ENCODE peak calls at places on chromosomes 5 and 9, in seven cellular contexts. Y is cardiac fibroblast, U is ascending aorta, A is neural progenitor cell, M is endothelial cell, E is fibroblast of pulmonary artery, J is mesothelial cell of epicardium. B is an unnamed sample.

GRCh38 chr5:174323878-174324281 is 278.4 kb downstream of the NSG2 start:
- DNase-seq in Y (peak), U (no peak), A (peak), M (peak), E (peak), J (no peak), B (peak)

GRCh38 chr5:149728303-149728702 is 1.8 kb upstream of the PPARGC1B start:
- DNase-seq in Y (no peak), U (no peak), A (peak), M (no peak), E (no peak), J (no peak), B (no peak)

GRCh38 chr5:132457371-132458225 is 33.0 kb downstream of the IRF1 start:
- DNase-seq in Y (peak), U (peak), A (no peak), M (no peak), E (peak), J (no peak), B (no peak)

GRCh38 chr9:127497656-127498290 is 46.5 kb downstream of the LRSAM1 start:
- DNase-seq in Y (no peak), U (no peak), A (no peak), M (no peak), E (no peak), J (no peak), B (no peak)

GRCh38 chr9:14209399-14209990 is 104.4 kb downstream of the NFIB start:
- DNase-seq in Y (no peak), U (no peak), A (no peak), M (no peak), E (no peak), J (no peak), B (no peak)

GRCh38 chr5:180153991-180154390 is 55.0 kb downstream of the RASGEF1C start:
- DNase-seq in Y (no peak), U (no peak), A (no peak), M (no peak), E (no peak), J (no peak), B (no peak)

GRCh38 chr5:124628721-124629596 is 117.5 kb downstream of the ZNF608 start:
- DNase-seq in Y (peak), U (no peak), A (no peak), M (no peak), E (peak), J (no peak), B (no peak)

GRCh38 chr5:168165977-168166376 is 125.5 kb upstream of the WWC1 start:
- DNase-seq in Y (no peak), U (no peak), A (no peak), M (no peak), E (no peak), J (no peak), B (no peak)

GRCh38 chr5:125897068-125897467 is 526.1 kb upstream of the GRAMD2B start:
- DNase-seq in Y (no peak), U (no peak), A (no peak), M (no peak), E (no peak), J (no peak), B (no peak)

GRCh38 chr5:17928571-17928970 is 294.3 kb downstream of the TAF11L14 start:
- DNase-seq in Y (no peak), U (peak), A (no peak), M (no peak), E (no peak), J (no peak), B (no peak)

GRCh38 chr5:132207783-132208182 is 19.9 kb downstream of the P4HA2 start:
- DNase-seq in Y (no peak), U (peak), A (peak), M (no peak), E (no peak), J (no peak), B (no peak)

GRCh38 chr5:167790462-167791260 is 500.8 kb upstream of the WWC1 start:
- DNase-seq in Y (peak), U (no peak), A (no peak), M (no peak), E (peak), J (no peak), B (no peak)

GRCh38 chr9:106691629-106692028 is 171.3 kb upstream of the ZNF462 start:
- DNase-seq in Y (no peak), U (no peak), A (no peak), M (no peak), E (no peak), J (no peak), B (no peak)

GRCh38 chr9:111601237-111602018 is 2.0 kb upstream of the PTGR1 start:
- DNase-seq in Y (peak), U (no peak), A (no peak), M (no peak), E (peak), J (no peak), B (no peak)

GRCh38 chr9:129027224-129027684 is 877 bp downstream of the SH3GLB2 start:
- DNase-seq in Y (no peak), U (no peak), A (no peak), M (no peak), E (no peak), J (no peak), B (no peak)

GRCh38 chr5:35089688-35090314 is 42.1 kb upstream of the AGXT2 start:
- DNase-seq in Y (peak), U (no peak), A (peak), M (peak), E (peak), J (no peak), B (peak)

GRCh38 chr9:107020040-107020530 is 157.1 kb downstream of the ZNF462 start:
- DNase-seq in Y (peak), U (no peak), A (peak), M (no peak), E (peak), J (no peak), B (no peak)

GRCh38 chr5:142700566-142700965 is 14.7 kb upstream of the FGF1 start:
- DNase-seq in Y (no peak), U (peak), A (no peak), M (no peak), E (no peak), J (no peak), B (no peak)

GRCh38 chr9:125700791-125701190 is 6.2 kb downstream of the MAPKAP1 start:
- DNase-seq in Y (no peak), U (no peak), A (no peak), M (no peak), E (no peak), J (no peak), B (no peak)

GRCh38 chr9:132795511-132796303 is 82.4 kb downstream of the AK8 start:
- DNase-seq in Y (no peak), U (no peak), A (no peak), M (no peak), E (no peak), J (no peak), B (no peak)

GRCh38 chr5:56569576-56569975 is 245.8 kb upstream of the MAP3K1 start:
- DNase-seq in Y (peak), U (no peak), A (no peak), M (no peak), E (peak), J (no peak), B (no peak)

DNA sequence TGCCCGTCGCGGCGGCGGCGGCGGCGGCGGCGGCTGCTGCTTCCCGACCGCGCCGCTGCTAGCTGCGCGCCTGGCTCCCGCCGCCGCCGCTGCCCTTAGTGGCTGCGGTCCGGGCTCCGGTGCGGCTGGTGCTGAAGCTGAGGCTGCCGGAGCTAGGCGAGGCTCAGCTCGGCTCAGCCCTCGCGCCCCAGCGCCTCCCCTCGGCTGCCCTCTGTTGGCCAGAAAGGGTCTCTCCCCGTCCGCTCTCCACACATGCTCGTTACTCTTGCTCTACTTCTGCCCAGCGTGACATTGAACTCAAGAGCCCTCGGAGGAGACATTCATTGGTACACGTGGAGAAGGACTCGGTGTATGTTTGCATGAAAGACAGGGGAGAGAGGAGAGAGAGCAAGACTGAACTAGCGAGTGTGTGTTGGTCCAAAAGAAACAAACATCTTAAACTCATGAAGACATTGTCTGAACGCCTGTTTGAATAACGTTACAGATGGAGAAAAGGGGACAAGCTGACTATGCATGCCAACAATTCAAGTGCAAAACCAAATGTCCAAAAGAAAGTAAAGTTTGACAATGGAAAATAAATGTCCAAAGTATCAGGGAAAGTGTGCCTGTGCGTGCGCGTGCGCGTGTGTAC is at the start of gene HCN1:
- DNase-seq in Y (peak), U (peak), A (peak), M (peak), E (peak), J (peak), B (peak)
- TF ChIP-seq CTCF in Y (peak), U (no peak), A (peak), M (peak), E (peak), J (peak), B (peak)

GRCh38 chr9:71626395-71626794 is 141.9 kb downstream of the CEMIP2 start:
- DNase-seq in Y (no peak), U (no peak), A (no peak), M (no peak), E (no peak), J (no peak), B (no peak)

GRCh38 chr9:71627537-71627936 is 140.8 kb downstream of the CEMIP2 start:
- DNase-seq in Y (no peak), U (no peak), A (no peak), M (no peak), E (no peak), J (no peak), B (no peak)

GRCh38 chr9:71620806-71621205 is 147.5 kb downstream of the CEMIP2 start:
- DNase-seq in Y (no peak), U (no peak), A (no peak), M (no peak), E (no peak), J (no peak), B (no peak)

GRCh38 chr9:71628247-71628646 is 140.1 kb downstream of the CEMIP2 start:
- DNase-seq in Y (peak), U (no peak), A (no peak), M (no peak), E (peak), J (no peak), B (no peak)

DNA sequence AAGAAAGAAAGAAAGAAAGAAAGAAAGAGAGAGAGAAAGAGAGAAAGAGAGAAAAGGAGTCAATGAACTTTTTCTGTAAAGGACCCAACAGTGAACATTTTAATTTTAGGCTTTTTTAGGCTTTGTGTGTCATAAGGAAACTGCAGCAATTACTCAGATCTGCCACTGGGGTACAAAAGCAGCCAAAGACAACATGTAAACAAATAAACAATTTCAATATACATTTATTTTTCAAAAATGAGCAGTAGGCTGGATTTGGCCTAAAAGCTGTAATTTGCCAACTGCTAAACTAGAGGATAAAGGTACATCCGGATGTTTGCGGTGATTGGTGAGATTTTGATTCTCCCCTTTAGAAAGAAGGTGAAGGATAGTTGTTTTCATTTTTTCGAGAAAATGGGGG is 143.6 kb downstream of the CEMIP2 start:
- DNase-seq in Y (no peak), U (no peak), A (no peak), M (no peak), E (no peak), J (no peak), B (no peak)
- TF ChIP-seq CTCF in Y (peak), U (no peak), A (no peak), M (peak), E (peak), J (no peak), B (no peak)

GRCh38 chr5:155027993-155028629 is 14.6 kb downstream of the KIF4B start:
- DNase-seq in Y (peak), U (no peak), A (peak), M (no peak), E (peak), J (no peak), B (no peak)
- TF ChIP-seq CTCF in Y (peak), U (no peak), A (peak), M (no peak), E (peak), J (no peak), B (no peak)

GRCh38 chr5:139287890-139288635 is 5.5 kb upstream of the MATR3 start:
- DNase-seq in Y (peak), U (no peak), A (no peak), M (no peak), E (peak), J (no peak), B (no peak)
- TF ChIP-seq CTCF in Y (no peak), U (no peak), A (no peak), M (no peak), E (no peak), J (no peak), B (no peak)

GRCh38 chr9:136133191-136133958 is 14.7 kb upstream of the TMEM250 start:
- DNase-seq in Y (peak), U (no peak), A (peak), M (peak), E (peak), J (peak), B (peak)
- TF ChIP-seq CTCF in Y (peak), U (peak), A (peak), M (peak), E (no peak), J (peak), B (peak)